ENCODE peak calls at places on chromosomes 12 and 14, in seven cellular contexts. M, G, C, F, J, A and E are unnamed samples.

GRCh38 chr14:74955229-74955999 is at the start of gene PGF:
- DNase-seq in M (peak), G (peak), C (no peak), F (peak), J (no peak), A (peak), E (peak)

GRCh38 chr12:64098709-64099354 is 123.3 kb downstream of the KICS2 start:
- DNase-seq in M (no peak), G (no peak), C (peak), F (peak), J (no peak), A (no peak), E (no peak)

GRCh38 chr14:32531942-32532341 is 202.8 kb downstream of the AKAP6 start:
- DNase-seq in M (no peak), G (no peak), C (no peak), F (no peak), J (no peak), A (no peak), E (no peak)

GRCh38 chr14:68843471-68844209 is 50.8 kb upstream of the ZFP36L1 start:
- DNase-seq in M (peak), G (peak), C (no peak), F (peak), J (peak), A (peak), E (peak)

GRCh38 chr14:59595071-59595470 is 18.5 kb upstream of the CCDC175 start:
- DNase-seq in M (no peak), G (no peak), C (no peak), F (no peak), J (no peak), A (peak), E (no peak)

GRCh38 chr14:92317511-92317910 is 5.5 kb upstream of the SLC24A4 start:
- DNase-seq in M (no peak), G (no peak), C (no peak), F (no peak), J (no peak), A (no peak), E (no peak)

GRCh38 chr14:84657866-84658385 is 872.0 kb upstream of the FLRT2 start:
- DNase-seq in M (no peak), G (no peak), C (no peak), F (no peak), J (no peak), A (no peak), E (no peak)

GRCh38 chr14:69685217-69685616 is 73.8 kb downstream of the SUSD6 start:
- DNase-seq in M (peak), G (no peak), C (no peak), F (peak), J (peak), A (no peak), E (peak)

GRCh38 chr12:26939192-26939832 is 1.0 kb downstream of the FGFR1OP2 start:
- DNase-seq in M (no peak), G (no peak), C (no peak), F (peak), J (no peak), A (no peak), E (no peak)

GRCh38 chr12:96239711-96240234 is 45.6 kb downstream of the ELK3 start:
- DNase-seq in M (no peak), G (no peak), C (no peak), F (peak), J (no peak), A (no peak), E (no peak)

GRCh38 chr12:9404469-9405260 is 196.5 kb upstream of the PZP start:
- DNase-seq in M (no peak), G (no peak), C (no peak), F (no peak), J (no peak), A (no peak), E (no peak)